ENCODE peak calls at places on chromosomes 7 and 10, in four cellular contexts. One of them, this sample, is unnamed.

GRCh38 chr10:69272620-69273019 is 5.7 kb upstream of the HK1 start:
- DNase-seq in A549: no peak
- DNase-seq in lower leg skin: no peak
- DNase-seq in activated effector memory CD4-positive, alpha-beta T cell treated with anti-CD3 and anti-CD28 coated beads, Interleukin-2, amount 50 U/mL, for 16 hours: no peak
- DNase-seq in this sample: no peak

GRCh38 chr7:131527462-131527861 is 29.0 kb downstream of the PODXL start:
- DNase-seq in lower leg skin: no peak
- DNase-seq in activated effector memory CD4-positive, alpha-beta T cell treated with anti-CD3 and anti-CD28 coated beads, Interleukin-2, amount 50 U/mL, for 16 hours: no peak
- DNase-seq in A549: no peak
- DNase-seq in this sample: no peak

GRCh38 chr10:21100871-21101514 is 203.9 kb upstream of the NEBL start:
- DNase-seq in A549: no peak
- DNase-seq in activated effector memory CD4-positive, alpha-beta T cell treated with anti-CD3 and anti-CD28 coated beads, Interleukin-2, amount 50 U/mL, for 16 hours: no peak
- DNase-seq in lower leg skin: no peak
- DNase-seq in this sample: no peak

GRCh38 chr7:154306036-154306435 is 253.8 kb downstream of the DPP6 start:
- DNase-seq in activated effector memory CD4-positive, alpha-beta T cell treated with anti-CD3 and anti-CD28 coated beads, Interleukin-2, amount 50 U/mL, for 16 hours: no peak
- DNase-seq in A549: no peak
- DNase-seq in lower leg skin: no peak
- DNase-seq in this sample: no peak

GRCh38 chr7:31100445-31100844 is 48.3 kb downstream of the ADCYAP1R1 start:
- DNase-seq in lower leg skin: no peak
- DNase-seq in A549: no peak
- DNase-seq in activated effector memory CD4-positive, alpha-beta T cell treated with anti-CD3 and anti-CD28 coated beads, Interleukin-2, amount 50 U/mL, for 16 hours: no peak
- DNase-seq in this sample: no peak

GRCh38 chr10:89029201-89029600 is 38.6 kb downstream of the FAS start:
- DNase-seq in lower leg skin: no peak
- DNase-seq in activated effector memory CD4-positive, alpha-beta T cell treated with anti-CD3 and anti-CD28 coated beads, Interleukin-2, amount 50 U/mL, for 16 hours: no peak
- DNase-seq in A549: no peak
- DNase-seq in this sample: no peak

GRCh38 chr10:119541459-119542356 is 811 bp downstream of the RGS10 start:
- DNase-seq in lower leg skin: no peak
- DNase-seq in A549: no peak
- DNase-seq in activated effector memory CD4-positive, alpha-beta T cell treated with anti-CD3 and anti-CD28 coated beads, Interleukin-2, amount 50 U/mL, for 16 hours: peak; percentile 89
- DNase-seq in this sample: no peak

GRCh38 chr10:84783386-84783785 is 455.0 kb downstream of the CCSER2 start:
- DNase-seq in activated effector memory CD4-positive, alpha-beta T cell treated with anti-CD3 and anti-CD28 coated beads, Interleukin-2, amount 50 U/mL, for 16 hours: no peak
- DNase-seq in A549: peak; percentile 40
- DNase-seq in lower leg skin: no peak
- DNase-seq in this sample: no peak